ENCODE peak calls at places on chromosomes 4 and X, in five cellular contexts. One of them, this sample, is unnamed.

GRCh38 chr4:59729321-59729720 is 1470.8 kb upstream of the ADGRL3 start:
- DNase-seq in retinal pigment epithelial cell: no peak
- DNase-seq in cardiac fibroblast: no peak
- DNase-seq in GM12865: no peak
- DNase-seq in lower leg skin: no peak
- DNase-seq in this sample: no peak

GRCh38 chr4:178471385-178471784 is 1029.1 kb upstream of the AGA start:
- DNase-seq in retinal pigment epithelial cell: no peak
- DNase-seq in cardiac fibroblast: no peak
- DNase-seq in GM12865: no peak
- DNase-seq in lower leg skin: no peak
- DNase-seq in this sample: no peak

GRCh38 chrX:9227276-9227675 is 193.3 kb upstream of the FAM9B start:
- DNase-seq in retinal pigment epithelial cell: no peak
- DNase-seq in cardiac fibroblast: no peak
- DNase-seq in GM12865: no peak
- DNase-seq in lower leg skin: no peak
- DNase-seq in this sample: no peak

GRCh38 chrX:115372026-115372610 is 82.6 kb downstream of the LUZP4 start:
- DNase-seq in retinal pigment epithelial cell: no peak
- DNase-seq in cardiac fibroblast: peak
- DNase-seq in GM12865: no peak
- DNase-seq in lower leg skin: no peak
- DNase-seq in this sample: no peak

GRCh38 chr4:188295899-188296298 is 156.7 kb downstream of the TRIML1 start:
- DNase-seq in retinal pigment epithelial cell: no peak
- DNase-seq in cardiac fibroblast: peak
- DNase-seq in GM12865: no peak
- DNase-seq in lower leg skin: no peak
- DNase-seq in this sample: no peak

GRCh38 chrX:87661761-87662160 is 144.2 kb downstream of the KLHL4 start:
- DNase-seq in retinal pigment epithelial cell: no peak
- DNase-seq in cardiac fibroblast: peak
- DNase-seq in GM12865: no peak
- DNase-seq in lower leg skin: no peak
- DNase-seq in this sample: no peak

GRCh38 chr4:67934628-67935027 is 28.7 kb downstream of the TMPRSS11A start:
- DNase-seq in retinal pigment epithelial cell: no peak
- DNase-seq in cardiac fibroblast: no peak
- DNase-seq in GM12865: no peak
- DNase-seq in lower leg skin: no peak
- DNase-seq in this sample: no peak

GRCh38 chrX:106170318-106170717 is 2.2 kb downstream of the PWWP3B start:
- DNase-seq in retinal pigment epithelial cell: peak
- DNase-seq in cardiac fibroblast: peak
- DNase-seq in GM12865: peak
- DNase-seq in lower leg skin: no peak
- DNase-seq in this sample: no peak

GRCh38 chrX:74286950-74287349 is 17.0 kb upstream of the ZCCHC13 start:
- DNase-seq in retinal pigment epithelial cell: no peak
- DNase-seq in cardiac fibroblast: peak
- DNase-seq in GM12865: no peak
- DNase-seq in lower leg skin: no peak
- DNase-seq in this sample: no peak

GRCh38 chr4:122604146-122604545 is 16.7 kb downstream of the IL21 start:
- DNase-seq in retinal pigment epithelial cell: no peak
- DNase-seq in cardiac fibroblast: no peak
- DNase-seq in GM12865: no peak
- DNase-seq in lower leg skin: no peak
- DNase-seq in this sample: no peak

GRCh38 chr4:106803107-106803506 is 233.0 kb downstream of the DKK2 start:
- DNase-seq in retinal pigment epithelial cell: no peak
- DNase-seq in cardiac fibroblast: peak
- DNase-seq in GM12865: no peak
- DNase-seq in lower leg skin: no peak
- DNase-seq in this sample: no peak

GRCh38 chrX:56726609-56727008 is 2.4 kb upstream of the NBDY start:
- DNase-seq in retinal pigment epithelial cell: no peak
- DNase-seq in cardiac fibroblast: peak
- DNase-seq in GM12865: peak
- DNase-seq in lower leg skin: no peak
- DNase-seq in this sample: no peak

GRCh38 chr4:48065587-48066052 is 49.0 kb downstream of the NIPAL1 start:
- DNase-seq in retinal pigment epithelial cell: no peak
- DNase-seq in cardiac fibroblast: no peak
- DNase-seq in GM12865: peak
- DNase-seq in lower leg skin: no peak
- DNase-seq in this sample: no peak

GRCh38 chr4:168550071-168550766 is 53.4 kb downstream of the PALLD start:
- DNase-seq in retinal pigment epithelial cell: no peak
- DNase-seq in cardiac fibroblast: peak
- DNase-seq in GM12865: no peak
- DNase-seq in lower leg skin: no peak
- DNase-seq in this sample: no peak

GRCh38 chrX:130296743-130297142 is 28.0 kb upstream of the ZNF280C start:
- DNase-seq in retinal pigment epithelial cell: peak
- DNase-seq in cardiac fibroblast: peak
- DNase-seq in GM12865: no peak
- DNase-seq in lower leg skin: no peak
- DNase-seq in this sample: no peak

GRCh38 chrX:79176028-79176427 is 31.5 kb downstream of the GPR174 start:
- DNase-seq in retinal pigment epithelial cell: no peak
- DNase-seq in cardiac fibroblast: no peak
- DNase-seq in GM12865: no peak
- DNase-seq in lower leg skin: no peak
- DNase-seq in this sample: no peak

GRCh38 chrX:24493740-24494543 is 28.9 kb downstream of the PDK3 start:
- DNase-seq in retinal pigment epithelial cell: no peak
- DNase-seq in cardiac fibroblast: peak
- DNase-seq in GM12865: no peak
- DNase-seq in lower leg skin: no peak
- DNase-seq in this sample: no peak
- H3K4me3 ChIP-seq in retinal pigment epithelial cell: no peak
- H3K4me3 ChIP-seq in cardiac fibroblast: no peak
- H3K4me3 ChIP-seq in GM12865: no peak
- H3K4me3 ChIP-seq in lower leg skin: no peak
- H3K4me3 ChIP-seq in this sample: no peak

GRCh38 chrX:155766321-155766720 is 114.8 kb upstream of the VAMP7 start:
- DNase-seq in retinal pigment epithelial cell: no peak
- DNase-seq in cardiac fibroblast: no peak
- DNase-seq in GM12865: no peak
- DNase-seq in lower leg skin: no peak
- DNase-seq in this sample: no peak
- H3K4me3 ChIP-seq in retinal pigment epithelial cell: no peak
- H3K4me3 ChIP-seq in cardiac fibroblast: no peak
- H3K4me3 ChIP-seq in GM12865: no peak
- H3K4me3 ChIP-seq in lower leg skin: no peak
- H3K4me3 ChIP-seq in this sample: no peak

GRCh38 chr4:7067147-7067522 is 729 bp downstream of the GRPEL1 start:
- DNase-seq in retinal pigment epithelial cell: no peak
- DNase-seq in cardiac fibroblast: peak
- DNase-seq in GM12865: no peak
- DNase-seq in lower leg skin: no peak
- DNase-seq in this sample: no peak

GRCh38 chr4:7066006-7066405 is 1.9 kb downstream of the GRPEL1 start:
- DNase-seq in retinal pigment epithelial cell: no peak
- DNase-seq in cardiac fibroblast: no peak
- DNase-seq in GM12865: no peak
- DNase-seq in lower leg skin: no peak
- DNase-seq in this sample: no peak

GRCh38 chr4:7068279-7068842 is 497 bp upstream of the GRPEL1 start:
- DNase-seq in retinal pigment epithelial cell: no peak
- DNase-seq in cardiac fibroblast: no peak
- DNase-seq in GM12865: no peak
- DNase-seq in lower leg skin: peak
- DNase-seq in this sample: no peak

GRCh38 chr4:7067523-7068278 is at the start of gene GRPEL1:
- DNase-seq in retinal pigment epithelial cell: peak
- DNase-seq in cardiac fibroblast: peak
- DNase-seq in GM12865: peak
- DNase-seq in lower leg skin: peak
- DNase-seq in this sample: peak

GRCh38 chr4:7066493-7066892 is 1.4 kb downstream of the GRPEL1 start:
- DNase-seq in retinal pigment epithelial cell: no peak
- DNase-seq in cardiac fibroblast: no peak
- DNase-seq in GM12865: no peak
- DNase-seq in lower leg skin: no peak
- DNase-seq in this sample: no peak
- H3K4me3 ChIP-seq in retinal pigment epithelial cell: peak
- H3K4me3 ChIP-seq in cardiac fibroblast: no peak
- H3K4me3 ChIP-seq in GM12865: peak
- H3K4me3 ChIP-seq in lower leg skin: no peak
- H3K4me3 ChIP-seq in this sample: peak

GRCh38 chr4:23887989-23888388 is 1.9 kb downstream of the PPARGC1A start:
- DNase-seq in retinal pigment epithelial cell: no peak
- DNase-seq in cardiac fibroblast: no peak
- DNase-seq in GM12865: no peak
- DNase-seq in lower leg skin: no peak
- DNase-seq in this sample: no peak
- H3K4me3 ChIP-seq in retinal pigment epithelial cell: peak
- H3K4me3 ChIP-seq in cardiac fibroblast: peak
- H3K4me3 ChIP-seq in GM12865: no peak
- H3K4me3 ChIP-seq in lower leg skin: peak
- H3K4me3 ChIP-seq in this sample: peak

DNA sequence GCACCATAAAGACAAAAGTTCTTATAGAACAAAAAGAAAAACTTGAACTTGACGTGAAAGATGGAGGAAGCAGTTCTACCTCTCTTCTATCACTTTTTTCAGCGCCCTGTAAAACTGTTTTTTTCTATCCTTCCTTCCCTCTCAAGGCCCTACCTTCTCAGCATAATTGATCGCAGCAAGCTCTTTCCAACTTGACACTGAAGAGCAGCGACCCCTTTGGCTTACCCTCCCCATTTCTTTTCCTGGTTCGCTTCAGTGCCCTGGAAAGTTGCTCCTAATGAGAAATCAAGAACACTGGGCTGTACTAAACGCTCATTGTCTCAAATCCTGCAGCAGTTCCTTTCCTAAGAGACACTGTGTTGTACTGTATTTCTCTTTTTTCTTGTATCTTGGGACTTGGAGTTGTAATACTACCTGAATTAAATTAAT is 150.6 kb upstream of the SLC4A4 start:
- DNase-seq in retinal pigment epithelial cell: no peak
- DNase-seq in cardiac fibroblast: no peak
- DNase-seq in GM12865: no peak
- DNase-seq in lower leg skin: no peak
- DNase-seq in this sample: no peak
- H3K4me3 ChIP-seq in retinal pigment epithelial cell: peak
- H3K4me3 ChIP-seq in cardiac fibroblast: peak
- H3K4me3 ChIP-seq in GM12865: no peak
- H3K4me3 ChIP-seq in lower leg skin: no peak
- H3K4me3 ChIP-seq in this sample: peak

GRCh38 chr4:159705334-159705733 is 602.5 kb downstream of the RAPGEF2 start:
- DNase-seq in retinal pigment epithelial cell: no peak
- DNase-seq in cardiac fibroblast: no peak
- DNase-seq in GM12865: no peak
- DNase-seq in lower leg skin: no peak
- DNase-seq in this sample: no peak
- H3K4me3 ChIP-seq in retinal pigment epithelial cell: no peak
- H3K4me3 ChIP-seq in cardiac fibroblast: no peak
- H3K4me3 ChIP-seq in GM12865: no peak
- H3K4me3 ChIP-seq in lower leg skin: no peak
- H3K4me3 ChIP-seq in this sample: no peak

GRCh38 chr4:8023696-8024033 is 84.0 kb upstream of the AFAP1 start:
- DNase-seq in retinal pigment epithelial cell: no peak
- DNase-seq in cardiac fibroblast: no peak
- DNase-seq in GM12865: no peak
- DNase-seq in lower leg skin: no peak
- DNase-seq in this sample: no peak
- H3K4me3 ChIP-seq in retinal pigment epithelial cell: no peak
- H3K4me3 ChIP-seq in cardiac fibroblast: no peak
- H3K4me3 ChIP-seq in GM12865: no peak
- H3K4me3 ChIP-seq in lower leg skin: no peak
- H3K4me3 ChIP-seq in this sample: no peak

This sample was measured in kidney.